ENCODE peak calls at places on chromosome 4, in seven cellular contexts. G is mesenchymal stem cell, D is lung, N is suprapubic skin, K is mammary epithelial cell, I is pancreas, E is HCT116. R is an unnamed sample.

GRCh38 chr4:150244600-150244999 is 166.4 kb downstream of the DCLK2 start:
- DNase-seq in K (no peak), G (peak; percentile 70), E (no peak), I (no peak), N (no peak), D (no peak), R (no peak)

GRCh38 chr4:174848596-174848995 is 19.5 kb upstream of the GLRA3 start:
- DNase-seq in I (no peak), D (no peak), K (no peak), E (no peak), N (no peak), G (no peak), R (no peak)

GRCh38 chr4:185465707-185466106 is 5.8 kb downstream of the CCDC110 start:
- DNase-seq in K (no peak), E (no peak), D (no peak), N (no peak), I (no peak), G (no peak), R (no peak)

GRCh38 chr4:74546020-74546419 is 101.1 kb downstream of the AREG start:
- DNase-seq in I (no peak), D (no peak), E (no peak), N (no peak), K (peak; percentile 92), G (peak; percentile 68), R (no peak)

GRCh38 chr4:71132486-71132885 is 139.0 kb downstream of the DCK start:
- DNase-seq in E (no peak), I (no peak), G (no peak), D (no peak), N (no peak), K (no peak), R (no peak)

GRCh38 chr4:39539026-39539690 is 11.9 kb upstream of the UGDH start:
- DNase-seq in K (no peak), I (no peak), G (no peak), D (no peak), N (no peak), E (no peak), R (no peak)

GRCh38 chr4:109444182-109444844 is 10.7 kb downstream of the SEC24B start:
- DNase-seq in E (no peak), D (no peak), K (no peak), G (no peak), N (no peak), I (no peak), R (no peak)

GRCh38 chr4:152172146-152172545 is 363.7 kb downstream of the FBXW7 start:
- DNase-seq in I (no peak), K (no peak), E (no peak), D (no peak), G (no peak), N (no peak), R (no peak)

GRCh38 chr4:6293661-6294060 is 24.0 kb downstream of the WFS1 start:
- DNase-seq in G (no peak), K (no peak), E (no peak), D (no peak), N (no peak), I (no peak), R (no peak)
- H3K4me1 ChIP-seq in G (no peaks in the 10 kb centered on the region), K (no peaks in the 10 kb centered on the region), E (no peaks in the 10 kb centered on the region), D (no peaks in the 10 kb centered on the region), N (no peaks in the 10 kb centered on the region), I (no peaks in the 10 kb centered on the region), R (no peaks in the 10 kb centered on the region)

GRCh38 chr4:46992338-46992737 is 1.0 kb downstream of the GABRA4 start:
- DNase-seq in K (no peak), I (no peak), D (no peak), E (no peak), N (no peak), G (no peak), R (no peak)
- H3K4me3 ChIP-seq in K (no peak overlapping the region), I (no peak overlapping the region), D (no peak overlapping the region), E (no peak overlapping the region), N (no peak overlapping the region), G (no peak overlapping the region), R (no peak overlapping the region)

GRCh38 chr4:153342751-153343552 is 1.5 kb upstream of the MND1 start:
- DNase-seq in G (no peak), I (no peak), K (no peak), E (no peak), D (no peak), N (no peak), R (no peak)

GRCh38 chr4:153346563-153346962 is 2.1 kb downstream of the MND1 start:
- DNase-seq in I (no peak), E (no peak), G (no peak), K (no peak), N (no peak), D (no peak), R (no peak)

GRCh38 chr4:153346031-153346430 is 1.5 kb downstream of the MND1 start:
- DNase-seq in K (no peak), G (no peak), N (no peak), D (no peak), I (no peak), E (no peak), R (no peak)

GRCh38 chr4:153345011-153345981 is 808 bp downstream of the MND1 start:
- DNase-seq in N (no peak), G (peak; percentile 65), I (peak; percentile 8), K (peak; percentile 74), E (peak; percentile 21), D (peak; percentile 33), R (peak; percentile 12)

DNA sequence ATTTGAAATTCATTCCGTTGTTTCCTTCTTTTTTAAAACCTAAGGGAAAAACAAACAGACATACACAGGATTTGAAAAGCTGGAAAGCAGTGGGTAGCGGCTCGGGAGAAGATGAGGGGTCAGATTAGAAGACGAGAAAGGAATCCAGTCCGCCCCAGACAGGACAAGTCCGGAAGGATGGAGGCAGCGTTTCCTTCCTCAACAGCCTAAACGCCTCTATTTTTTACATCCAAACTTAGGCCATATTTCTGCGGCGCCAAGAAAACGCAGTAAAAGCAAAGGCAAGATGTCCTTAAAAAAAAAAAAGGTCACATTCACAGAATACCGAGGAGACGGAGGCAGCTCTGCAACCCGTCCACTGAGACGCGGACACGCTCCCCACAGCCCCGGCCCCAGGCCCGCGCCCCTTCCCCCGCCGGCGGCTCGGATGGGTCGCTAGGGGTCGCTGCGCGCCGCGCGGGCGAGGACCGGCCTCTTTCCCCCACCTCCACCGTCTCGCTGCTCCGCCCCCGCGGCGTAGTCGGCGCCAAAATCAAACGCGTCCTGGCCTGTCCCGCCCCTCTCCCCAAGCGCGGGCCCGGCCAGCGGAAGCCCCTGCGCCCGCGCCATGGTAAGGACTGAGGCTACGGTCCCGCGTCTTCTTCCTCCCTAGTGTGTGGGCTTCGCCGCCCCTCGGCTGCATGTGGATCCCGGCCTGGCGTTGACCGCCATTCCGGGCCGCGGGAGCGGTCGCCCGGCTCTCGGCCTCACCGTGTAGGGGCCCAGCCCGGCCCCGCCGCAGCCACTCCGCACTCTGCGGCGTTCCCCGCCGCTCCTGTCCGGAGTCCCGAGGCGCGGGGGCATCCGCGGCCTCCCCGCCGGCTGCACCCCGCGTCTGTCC is at the start of gene MND1:
- DNase-seq in K (peak; percentile 80), I (peak; percentile 78), E (peak; percentile 68), D (peak; percentile 86), N (peak; percentile 90), G (peak; percentile 73), R (peak; percentile 89)
- H3K4me1 ChIP-seq in K (peaks cover 12% of the 10 kb centered on the region), I (peaks cover 6% of the 10 kb centered on the region), E (peaks cover 37% of the 10 kb centered on the region), D (peaks cover 1% of the 10 kb centered on the region), N (peaks cover 7% of the 10 kb centered on the region), G (peaks cover 4% of the 10 kb centered on the region), R (peaks cover 14% of the 10 kb centered on the region)

GRCh38 chr4:87525636-87526035 is 3.5 kb downstream of the SPARCL1 start:
- DNase-seq in G (peak; percentile 30), D (no peak), K (peak; percentile 57), E (no peak), I (no peak), N (no peak), R (no peak)
- H3K4me3 ChIP-seq in G (no peak overlapping the region), D (no peak overlapping the region), K (no peak overlapping the region), E (no peak overlapping the region), I (no peak overlapping the region), N (peak overlapping the region; percentile 43), R (no peak overlapping the region)